ENCODE peak calls at places on chromosomes 3 and 15, in nine cellular contexts. Y, L, W, Z, K, R, D, S and C are unnamed samples.

GRCh38 chr15:37483779-37484178 is 383.4 kb upstream of the MEIS2 start:
- DNase-seq in Y (no peak), L (no peak), W (no peak), Z (no peak), K (no peak), R (no peak), D (no peak), S (no peak), C (no peak)

GRCh38 chr15:27574541-27575054 is 524.5 kb downstream of the OCA2 start:
- DNase-seq in Y (no peak), L (no peak), W (no peak), Z (no peak), K (no peak), R (no peak), D (no peak), S (no peak), C (no peak)

GRCh38 chr3:127805026-127805753 is 17.1 kb downstream of the MGLL start:
- DNase-seq in Y (no peak), L (no peak), W (no peak), Z (no peak), K (no peak), R (no peak), D (no peak), S (no peak), C (no peak)

GRCh38 chr15:76964157-76964556 is 30.8 kb upstream of the PSTPIP1 start:
- DNase-seq in Y (no peak), L (no peak), W (no peak), Z (no peak), K (no peak), R (no peak), D (no peak), S (no peak), C (no peak)

GRCh38 chr3:42802876-42803799 is 1.2 kb downstream of the HIGD1A start:
- DNase-seq in Y (no peak), L (peak), W (no peak), Z (no peak), K (no peak), R (peak), D (no peak), S (peak), C (no peak)

GRCh38 chr3:49357466-49358216 is 512 bp downstream of the GPX1 start:
- DNase-seq in Y (peak), L (peak), W (no peak), Z (peak), K (peak), R (peak), D (no peak), S (peak), C (peak)

GRCh38 chr15:92629276-92629974 is 26.1 kb downstream of the FAM174B start:
- DNase-seq in Y (no peak), L (no peak), W (no peak), Z (no peak), K (no peak), R (no peak), D (no peak), S (no peak), C (no peak)

GRCh38 chr3:12999147-13000140 is 73.8 kb downstream of the IQSEC1 start:
- DNase-seq in Y (peak), L (no peak), W (no peak), Z (peak), K (no peak), R (no peak), D (no peak), S (no peak), C (no peak)

GRCh38 chr15:75349851-75350588 is 3.2 kb downstream of the NEIL1 start:
- DNase-seq in Y (peak), L (no peak), W (no peak), Z (no peak), K (peak), R (no peak), D (no peak), S (no peak), C (no peak)

GRCh38 chr3:128486692-128487537 is 6.1 kb downstream of the GATA2 start:
- DNase-seq in Y (peak), L (no peak), W (peak), Z (peak), K (no peak), R (peak), D (no peak), S (no peak), C (no peak)

GRCh38 chr3:2166552-2166951 is 67.9 kb downstream of the CNTN4 start:
- DNase-seq in Y (no peak), L (no peak), W (no peak), Z (no peak), K (no peak), R (peak), D (no peak), S (peak), C (no peak)

GRCh38 chr3:46261926-46262594 is 19.8 kb downstream of the CCR3 start:
- DNase-seq in Y (no peak), L (no peak), W (no peak), Z (no peak), K (no peak), R (no peak), D (no peak), S (no peak), C (no peak)

GRCh38 chr15:40217166-40217785 is 21.6 kb upstream of the PAK6 start:
- DNase-seq in Y (peak), L (peak), W (peak), Z (peak), K (no peak), R (peak), D (peak), S (peak), C (peak)

GRCh38 chr3:12663311-12663935 is 494 bp downstream of the RAF1 start:
- DNase-seq in Y (no peak), L (no peak), W (peak), Z (peak), K (peak), R (peak), D (peak), S (peak), C (peak)

GRCh38 chr3:73508330-73508954 is 116.3 kb downstream of the PDZRN3 start:
- DNase-seq in Y (peak), L (peak), W (peak), Z (peak), K (no peak), R (peak), D (no peak), S (peak), C (no peak)

GRCh38 chr15:39000008-39000734 is 435.6 kb upstream of the RASGRP1 start:
- DNase-seq in Y (no peak), L (no peak), W (no peak), Z (no peak), K (no peak), R (no peak), D (no peak), S (no peak), C (no peak)